ENCODE peak calls at places on chromosomes 1 and 21, in four cellular contexts. G, H, B and C are unnamed samples.

GRCh38 chr1:205454903-205455335 is 926 bp downstream of the BLACAT1 start:
- DNase-seq in B (no peak), G (no peak), H (no peak), C (no peak)

GRCh38 chr1:91712981-91713841 is 172.7 kb downstream of the TGFBR3 start:
- DNase-seq in H (no peak), G (no peak), B (no peak), C (no peak)

GRCh38 chr1:86429830-86430229 is 5.9 kb downstream of the CLCA2 start:
- DNase-seq in H (peak), G (no peak), B (no peak), C (no peak)

GRCh38 chr1:96236156-96236739 is 485.3 kb upstream of the PTBP2 start:
- DNase-seq in H (peak), B (peak), G (no peak), C (peak)

GRCh38 chr1:202046227-202046626 is 35.8 kb downstream of the ELF3 start:
- DNase-seq in B (peak), H (no peak), G (no peak), C (no peak)

GRCh38 chr1:18038051-18038450 is 69.5 kb upstream of the IGSF21 start:
- DNase-seq in H (no peak), B (no peak), G (no peak), C (no peak)

GRCh38 chr1:21042920-21043605 is 133.6 kb downstream of the EIF4G3 start:
- DNase-seq in B (no peak), G (no peak), H (peak), C (no peak)

GRCh38 chr21:44427241-44428120 is 27.8 kb upstream of the LRRC3 start:
- DNase-seq in G (no peak), H (no peak), B (peak), C (peak)

GRCh38 chr1:94907161-94907560 is 19.7 kb downstream of the CNN3 start:
- DNase-seq in G (no peak), H (no peak), B (no peak), C (no peak)

GRCh38 chr1:31912839-31913239 is 25.3 kb downstream of the PTP4A2 start:
- DNase-seq in G (no peak), B (no peak), H (no peak), C (no peak)

GRCh38 chr21:45637883-45638282 is 5.6 kb upstream of the PCBP3 start:
- DNase-seq in B (no peak), H (no peak), G (no peak), C (no peak)

GRCh38 chr1:82485591-82486369 is 685.0 kb downstream of the ADGRL2 start:
- DNase-seq in G (no peak), H (no peak), B (no peak), C (no peak)

GRCh38 chr1:109214695-109215623 is 1.2 kb downstream of the SARS1 start:
- DNase-seq in G (no peak), B (peak), H (peak), C (peak)

GRCh38 chr21:45415188-45415942 is 10.4 kb downstream of the COL18A1 start:
- DNase-seq in G (no peak), H (no peak), B (no peak), C (no peak)

GRCh38 chr1:43322506-43322905 is 15.1 kb upstream of the MPL start:
- DNase-seq in B (no peak), G (no peak), H (no peak), C (no peak)

GRCh38 chr1:225813250-225813964 is 3.5 kb downstream of the EPHX1 start:
- DNase-seq in B (no peak), H (no peak), G (no peak), C (peak)

GRCh38 chr1:201719812-201720521 is 109.0 kb upstream of the IPO9 start:
- DNase-seq in G (peak), H (no peak), B (no peak), C (no peak)

GRCh38 chr1:204509186-204509635 is 7.0 kb upstream of the MDM4 start:
- DNase-seq in G (no peak), B (no peak), H (no peak), C (peak)

GRCh38 chr21:28636988-28637691 is 355.5 kb downstream of the LTN1 start:
- DNase-seq in H (peak), G (no peak), B (no peak), C (no peak)

GRCh38 chr1:9589719-9590157 is 1.0 kb downstream of the TMEM201 start:
- DNase-seq in G (no peak), H (no peak), B (no peak), C (no peak)

GRCh38 chr1:1168451-1169411 is 4.9 kb upstream of the TTLL10 start:
- DNase-seq in H (no peak), G (no peak), B (no peak), C (no peak)

GRCh38 chr1:200473698-200474371 is 64.0 kb upstream of the ZNF281 start:
- DNase-seq in B (no peak), G (no peak), H (no peak), C (no peak)

GRCh38 chr1:6265173-6265572 is 4.3 kb upstream of the GPR153 start:
- DNase-seq in B (no peak), H (no peak), G (no peak), C (peak)

GRCh38 chr21:17414766-17415165 is 98.1 kb upstream of the CXADR start:
- DNase-seq in G (no peak), B (no peak), H (no peak), C (no peak)

GRCh38 chr1:203196371-203196770 is 9.9 kb upstream of the CHI3L1 start:
- DNase-seq in B (no peak), H (no peak), G (no peak), C (no peak)

GRCh38 chr1:112702067-112702395 is 4.9 kb downstream of the RHOC start:
- DNase-seq in G (no peak), H (no peak), B (no peak), C (no peak)

GRCh38 chr1:9093581-9093980 is 24.1 kb upstream of the SLC2A5 start:
- DNase-seq in H (no peak), G (no peak), B (no peak), C (no peak)

GRCh38 chr1:96309783-96310182 is 411.8 kb upstream of the PTBP2 start:
- DNase-seq in G (no peak), H (peak), B (no peak), C (no peak)

GRCh38 chr1:79005945-79006344 is 585 bp downstream of the ADGRL4 start:
- DNase-seq in B (no peak), G (no peak), H (peak), C (no peak)